ENCODE peak calls at places on chromosomes 12 and 14, in eight cellular contexts. One of them, this sample, is unnamed.

GRCh38 chr14:20487402-20487742 is 18.0 kb upstream of the RNASE10 start:
- DNase-seq in sigmoid colon: no peak
- DNase-seq in lower leg skin: no peak
- DNase-seq in erythroblast: no peak
- DNase-seq in prostate gland: no peak
- DNase-seq in A549: no peak
- DNase-seq in GM12891: no peak
- DNase-seq in HepG2: no peak
- DNase-seq in this sample: no peak

GRCh38 chr12:56271031-56271430 is 4.3 kb downstream of the COQ10A start:
- DNase-seq in sigmoid colon: no peak
- DNase-seq in lower leg skin: no peak
- DNase-seq in erythroblast: peak; percentile 33
- DNase-seq in prostate gland: no peak
- DNase-seq in A549: peak; percentile 48
- DNase-seq in GM12891: no peak
- DNase-seq in HepG2: no peak
- DNase-seq in this sample: no peak

GRCh38 chr12:6942331-6942665 is 1.3 kb upstream of the RNU7-1 start:
- DNase-seq in sigmoid colon: no peak
- DNase-seq in lower leg skin: peak; percentile 86
- DNase-seq in erythroblast: no peak
- DNase-seq in prostate gland: no peak
- DNase-seq in A549: no peak
- DNase-seq in GM12891: no peak
- DNase-seq in HepG2: no peak
- DNase-seq in this sample: no peak

GRCh38 chr12:94244165-94245133 is 96.1 kb downstream of the PLXNC1 start:
- DNase-seq in sigmoid colon: no peak
- DNase-seq in lower leg skin: no peak
- DNase-seq in erythroblast: peak; percentile 8
- DNase-seq in prostate gland: no peak
- DNase-seq in A549: no peak
- DNase-seq in GM12891: no peak
- DNase-seq in HepG2: no peak
- DNase-seq in this sample: no peak

GRCh38 chr12:123250471-123251383 is 17.5 kb downstream of the MTRFR start:
- DNase-seq in sigmoid colon: no peak
- DNase-seq in lower leg skin: peak; percentile 88
- DNase-seq in erythroblast: no peak
- DNase-seq in prostate gland: peak; percentile 69
- DNase-seq in A549: peak; percentile 97
- DNase-seq in GM12891: no peak
- DNase-seq in HepG2: peak; percentile 45
- DNase-seq in this sample: no peak

GRCh38 chr12:122190842-122191668 is 8.1 kb downstream of the LRRC43 start:
- DNase-seq in sigmoid colon: no peak
- DNase-seq in lower leg skin: no peak
- DNase-seq in erythroblast: peak; percentile 72
- DNase-seq in prostate gland: peak; percentile 55
- DNase-seq in A549: peak; percentile 79
- DNase-seq in GM12891: peak; percentile 82
- DNase-seq in HepG2: peak; percentile 60
- DNase-seq in this sample: peak; percentile 9

GRCh38 chr14:68771631-68772030 is 21.2 kb downstream of the ZFP36L1 start:
- DNase-seq in sigmoid colon: peak; percentile 63
- DNase-seq in lower leg skin: no peak
- DNase-seq in erythroblast: no peak
- DNase-seq in prostate gland: no peak
- DNase-seq in A549: no peak
- DNase-seq in GM12891: no peak
- DNase-seq in HepG2: no peak
- DNase-seq in this sample: no peak

GRCh38 chr12:15011162-15011561 is 38.3 kb downstream of the PDE6H start:
- DNase-seq in sigmoid colon: no peak
- DNase-seq in lower leg skin: no peak
- DNase-seq in erythroblast: no peak
- DNase-seq in prostate gland: no peak
- DNase-seq in A549: peak; percentile 20
- DNase-seq in GM12891: no peak
- DNase-seq in HepG2: no peak
- DNase-seq in this sample: no peak

GRCh38 chr12:11545438-11546330 is 103.8 kb upstream of the ETV6 start:
- DNase-seq in sigmoid colon: no peak
- DNase-seq in lower leg skin: no peak
- DNase-seq in erythroblast: no peak
- DNase-seq in prostate gland: no peak
- DNase-seq in A549: no peak
- DNase-seq in GM12891: peak; percentile 36
- DNase-seq in HepG2: no peak
- DNase-seq in this sample: peak; percentile 78

GRCh38 chr12:83619973-83620372 is 933.3 kb downstream of the TMTC2 start:
- DNase-seq in sigmoid colon: no peak
- DNase-seq in lower leg skin: no peak
- DNase-seq in erythroblast: no peak
- DNase-seq in prostate gland: no peak
- DNase-seq in A549: no peak
- DNase-seq in GM12891: no peak
- DNase-seq in HepG2: no peak
- DNase-seq in this sample: no peak

GRCh38 chr14:99231850-99232401 is 40.1 kb downstream of the BCL11B start:
- DNase-seq in sigmoid colon: no peak
- DNase-seq in lower leg skin: no peak
- DNase-seq in erythroblast: no peak
- DNase-seq in prostate gland: no peak
- DNase-seq in A549: no peak
- DNase-seq in GM12891: no peak
- DNase-seq in HepG2: no peak
- DNase-seq in this sample: no peak

GRCh38 chr14:80003138-80003537 is 208.2 kb downstream of the DIO2 start:
- DNase-seq in sigmoid colon: no peak
- DNase-seq in lower leg skin: no peak
- DNase-seq in erythroblast: no peak
- DNase-seq in prostate gland: peak; percentile 22
- DNase-seq in A549: peak; percentile 46
- DNase-seq in GM12891: no peak
- DNase-seq in HepG2: peak; percentile 79
- DNase-seq in this sample: no peak

GRCh38 chr14:61343991-61344405 is 22.6 kb downstream of the PRKCH start:
- DNase-seq in sigmoid colon: no peak
- DNase-seq in lower leg skin: no peak
- DNase-seq in erythroblast: no peak
- DNase-seq in prostate gland: no peak
- DNase-seq in A549: no peak
- DNase-seq in GM12891: no peak
- DNase-seq in HepG2: no peak
- DNase-seq in this sample: no peak

GRCh38 chr14:29548948-29549370 is 378.7 kb downstream of the PRKD1 start:
- DNase-seq in sigmoid colon: no peak
- DNase-seq in lower leg skin: no peak
- DNase-seq in erythroblast: peak; percentile 18
- DNase-seq in prostate gland: peak; percentile 18
- DNase-seq in A549: peak; percentile 68
- DNase-seq in GM12891: peak; percentile 12
- DNase-seq in HepG2: peak; percentile 70
- DNase-seq in this sample: peak; percentile 5

DNA sequence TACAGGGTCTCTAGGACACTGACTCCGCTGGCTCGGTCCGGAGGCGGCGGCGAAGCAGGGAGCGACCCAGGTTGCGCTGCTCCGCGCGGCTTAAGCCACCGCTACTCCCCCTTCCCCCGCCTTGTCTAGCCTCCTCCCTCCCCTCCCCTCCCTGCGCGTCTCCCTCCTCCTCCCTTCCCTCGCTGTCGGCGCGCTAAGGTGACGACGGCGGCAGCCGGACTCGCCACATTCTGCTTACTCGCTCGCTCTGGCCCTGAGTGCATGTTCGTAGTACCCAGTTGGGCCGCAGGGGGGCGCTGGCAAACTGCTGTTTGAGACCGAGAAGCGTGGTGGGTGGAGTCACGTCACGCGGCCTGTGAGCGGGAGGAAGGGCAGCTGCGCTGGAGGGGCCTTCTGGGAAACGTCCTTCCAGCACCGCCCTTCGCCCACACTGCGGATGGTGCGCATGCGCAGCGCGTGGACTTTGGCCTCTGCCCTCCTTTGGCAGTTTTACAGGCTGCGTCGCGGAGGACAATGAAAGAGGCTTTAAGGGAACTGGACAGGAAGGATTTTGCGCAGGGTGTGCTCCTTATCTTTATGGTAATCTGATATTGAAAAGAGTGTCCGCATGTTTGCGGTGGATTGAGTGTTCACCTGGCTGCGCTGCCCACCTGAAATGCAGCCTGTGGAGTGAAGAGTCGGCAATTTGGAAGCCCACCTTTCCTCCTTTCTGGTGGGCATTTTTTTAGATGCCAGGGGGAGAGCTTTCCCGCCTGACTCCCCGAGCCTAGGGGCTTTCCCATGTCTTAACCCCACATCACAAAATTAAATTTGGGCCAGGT is at the start of gene SCAF11:
- DNase-seq in sigmoid colon: peak; percentile 100
- DNase-seq in lower leg skin: peak; percentile 100
- DNase-seq in erythroblast: peak; percentile 100
- DNase-seq in prostate gland: peak; percentile 100
- DNase-seq in A549: peak; percentile 100
- DNase-seq in GM12891: peak; percentile 80
- DNase-seq in HepG2: peak; percentile 98
- DNase-seq in this sample: peak; percentile 99
- TF ChIP-seq POLR2A in sigmoid colon: peak; percentile 95
- TF ChIP-seq POLR2A in lower leg skin: no peak
- TF ChIP-seq POLR2A in erythroblast: peak; percentile 95
- TF ChIP-seq POLR2A in prostate gland: peak; percentile 55
- TF ChIP-seq POLR2A in A549: peak; percentile 92
- TF ChIP-seq POLR2A in GM12891: peak; percentile 59
- TF ChIP-seq POLR2A in HepG2: peak; percentile 85
- TF ChIP-seq POLR2A in this sample: peak; percentile 88

DNA sequence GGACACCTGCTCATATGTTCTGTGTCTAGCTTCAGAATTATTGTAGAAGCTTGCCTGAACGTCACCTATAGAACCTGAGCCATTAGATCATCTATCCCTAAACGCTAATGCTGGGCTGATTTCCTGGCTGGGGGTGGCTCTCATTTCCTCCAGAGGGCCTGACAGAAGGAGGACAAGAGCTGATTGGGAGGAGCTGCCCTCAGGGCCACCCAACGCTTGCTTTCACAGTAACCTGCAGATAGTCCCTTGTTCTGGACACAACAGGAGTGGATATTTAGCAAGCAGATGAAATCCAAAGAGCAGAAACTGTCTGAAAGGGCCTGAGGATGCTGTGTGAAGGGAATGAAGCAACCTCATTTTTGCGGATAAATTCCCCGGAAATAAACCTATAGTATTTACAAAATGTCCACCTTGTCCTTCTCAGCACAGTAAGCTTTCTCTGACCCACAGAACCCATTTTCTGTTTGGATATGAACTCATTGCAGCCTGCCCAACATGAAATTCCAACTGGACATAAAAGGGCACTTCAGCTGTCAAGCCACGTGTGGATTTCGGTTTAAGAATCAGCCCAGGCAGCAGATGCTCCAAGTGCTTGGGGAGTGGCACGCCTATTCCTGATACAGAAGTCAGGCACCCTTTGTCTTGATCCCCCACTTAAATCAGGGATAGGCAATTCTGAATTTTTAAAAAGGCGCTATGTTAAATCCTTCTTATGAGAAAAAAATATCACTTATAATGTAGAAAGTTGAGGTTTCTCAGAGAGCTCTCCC is 32.8 kb upstream of the TUBA1C start:
- DNase-seq in sigmoid colon: no peak
- DNase-seq in lower leg skin: no peak
- DNase-seq in erythroblast: no peak
- DNase-seq in prostate gland: no peak
- DNase-seq in A549: no peak
- DNase-seq in GM12891: no peak
- DNase-seq in HepG2: no peak
- DNase-seq in this sample: no peak
- TF ChIP-seq POLR2A in sigmoid colon: no peak
- TF ChIP-seq POLR2A in lower leg skin: no peak
- TF ChIP-seq POLR2A in erythroblast: no peak
- TF ChIP-seq POLR2A in prostate gland: no peak
- TF ChIP-seq POLR2A in A549: no peak
- TF ChIP-seq POLR2A in GM12891: no peak
- TF ChIP-seq POLR2A in HepG2: no peak
- TF ChIP-seq POLR2A in this sample: no peak

DNA sequence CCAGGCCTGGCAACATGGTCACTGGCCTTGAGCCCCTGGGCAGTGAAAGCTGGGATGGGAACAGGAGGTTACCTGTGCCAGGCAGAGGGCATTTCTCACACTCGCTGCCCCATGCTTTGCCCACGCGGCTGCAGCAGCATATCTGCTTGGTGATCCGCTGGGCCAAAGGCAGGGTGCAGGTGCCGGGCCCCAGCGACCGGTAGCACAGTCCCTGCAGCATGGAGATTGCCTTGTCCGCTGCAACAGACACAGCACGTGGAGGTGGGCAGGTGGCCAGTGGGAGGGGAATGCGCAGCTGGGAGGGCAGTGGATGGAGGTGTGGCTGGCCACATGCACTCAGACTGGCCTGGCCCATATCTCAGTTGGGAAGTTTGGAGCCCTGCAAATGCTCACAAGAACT is 35.3 kb downstream of the ISCA2 start:
- DNase-seq in sigmoid colon: no peak
- DNase-seq in lower leg skin: no peak
- DNase-seq in erythroblast: no peak
- DNase-seq in prostate gland: no peak
- DNase-seq in A549: no peak
- DNase-seq in GM12891: no peak
- DNase-seq in HepG2: no peak
- DNase-seq in this sample: no peak
- TF ChIP-seq POLR2A in sigmoid colon: no peak
- TF ChIP-seq POLR2A in lower leg skin: no peak
- TF ChIP-seq POLR2A in erythroblast: no peak
- TF ChIP-seq POLR2A in prostate gland: no peak
- TF ChIP-seq POLR2A in A549: no peak
- TF ChIP-seq POLR2A in GM12891: no peak
- TF ChIP-seq POLR2A in HepG2: no peak
- TF ChIP-seq POLR2A in this sample: no peak

DNA sequence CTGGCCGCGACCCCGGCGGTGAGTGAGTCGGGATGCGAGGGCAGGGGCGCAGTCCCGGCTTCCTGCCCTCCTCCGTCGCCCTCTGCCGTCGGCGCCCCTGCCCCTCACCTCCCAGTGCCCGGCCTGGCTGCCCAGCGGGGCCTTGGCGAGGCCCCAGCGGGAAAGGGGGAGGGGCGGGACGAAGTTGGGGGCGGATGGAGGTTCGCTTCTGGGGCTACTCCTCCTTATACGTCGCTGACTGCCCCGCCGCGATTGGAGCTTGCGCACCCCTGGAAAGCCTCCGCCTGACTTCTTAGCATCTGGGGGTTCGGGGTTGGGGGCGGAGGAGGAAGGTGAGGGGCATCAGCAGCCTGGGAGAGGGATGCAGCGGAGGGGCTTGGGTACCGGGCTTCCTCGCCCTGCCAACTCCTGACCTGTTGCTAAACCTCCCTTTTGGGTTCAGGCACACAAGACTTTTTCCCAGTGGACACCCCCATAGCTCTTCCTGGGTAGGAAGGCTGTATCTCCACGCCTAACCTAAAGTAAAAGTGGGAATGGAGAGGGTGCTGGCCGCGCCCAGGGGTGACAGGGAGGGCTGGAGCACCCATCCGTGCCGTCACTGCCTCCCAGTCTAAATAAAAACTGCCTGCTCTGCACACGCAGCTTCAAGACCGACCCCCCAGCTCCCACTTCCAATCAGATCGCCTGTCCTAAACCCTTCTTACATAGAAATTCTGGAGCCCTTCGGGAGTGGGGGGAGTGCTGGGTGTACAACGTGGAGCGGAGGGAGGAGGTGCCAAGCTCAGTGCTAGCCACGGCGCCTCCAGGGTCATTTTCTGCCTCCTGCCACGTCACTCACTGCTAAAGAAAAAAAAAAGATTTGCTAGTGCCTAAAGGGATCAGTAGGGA is 585 bp downstream of the TMEM263 start:
- DNase-seq in sigmoid colon: peak; percentile 88
- DNase-seq in lower leg skin: peak; percentile 93
- DNase-seq in erythroblast: peak; percentile 72
- DNase-seq in prostate gland: peak; percentile 46
- DNase-seq in A549: peak; percentile 90
- DNase-seq in GM12891: peak; percentile 54
- DNase-seq in HepG2: peak; percentile 87
- DNase-seq in this sample: peak; percentile 15
- TF ChIP-seq POLR2A in sigmoid colon: peak; percentile 67
- TF ChIP-seq POLR2A in lower leg skin: no peak
- TF ChIP-seq POLR2A in erythroblast: peak; percentile 26
- TF ChIP-seq POLR2A in prostate gland: peak; percentile 18
- TF ChIP-seq POLR2A in A549: peak; percentile 33
- TF ChIP-seq POLR2A in GM12891: no peak
- TF ChIP-seq POLR2A in HepG2: peak; percentile 85
- TF ChIP-seq POLR2A in this sample: peak; percentile 42

This sample was measured in GM12878.